ENCODE peak calls at places on chromosomes 3 and 15, in five cellular contexts. One of them, this sample, is unnamed.

GRCh38 chr15:32659340-32659831 is 17.9 kb downstream of the SCG5 start:
- DNase-seq in H1: no peak
- DNase-seq in mesenchymal stem cell: peak; percentile 79
- DNase-seq in H9: no peak
- DNase-seq in neuronal stem cell: no peak
- DNase-seq in this sample: no peak

GRCh38 chr15:25905140-25905539 is 42.0 kb upstream of the ATP10A start:
- DNase-seq in neuronal stem cell: no peak
- DNase-seq in H1: no peak
- DNase-seq in H9: no peak
- DNase-seq in mesenchymal stem cell: no peak
- DNase-seq in this sample: no peak

GRCh38 chr15:75554717-75555116 is 24.4 kb downstream of the PTPN9 start:
- DNase-seq in neuronal stem cell: no peak
- DNase-seq in H9: no peak
- DNase-seq in mesenchymal stem cell: no peak
- DNase-seq in H1: no peak
- DNase-seq in this sample: no peak

GRCh38 chr15:92611995-92612745 is 43.4 kb downstream of the FAM174B start:
- DNase-seq in H9: no peak
- DNase-seq in mesenchymal stem cell: no peak
- DNase-seq in H1: no peak
- DNase-seq in neuronal stem cell: no peak
- DNase-seq in this sample: peak; percentile 42

GRCh38 chr3:43035801-43036340 is 56.8 kb downstream of the GASK1A start:
- DNase-seq in H1: no peak
- DNase-seq in mesenchymal stem cell: no peak
- DNase-seq in H9: no peak
- DNase-seq in neuronal stem cell: no peak
- DNase-seq in this sample: no peak

GRCh38 chr15:42150246-42150970 is 6.0 kb downstream of the PLA2G4F start:
- DNase-seq in H1: no peak
- DNase-seq in neuronal stem cell: no peak
- DNase-seq in H9: no peak
- DNase-seq in mesenchymal stem cell: no peak
- DNase-seq in this sample: no peak

GRCh38 chr15:42921049-42921731 is 612 bp upstream of the TTBK2 start:
- DNase-seq in neuronal stem cell: peak; percentile 12
- DNase-seq in H1: no peak
- DNase-seq in mesenchymal stem cell: peak; percentile 24
- DNase-seq in H9: no peak
- DNase-seq in this sample: peak; percentile 64

GRCh38 chr3:108598375-108598774 is 8.9 kb downstream of the DZIP3 start:
- DNase-seq in neuronal stem cell: no peak
- DNase-seq in H9: no peak
- DNase-seq in H1: no peak
- DNase-seq in mesenchymal stem cell: no peak
- DNase-seq in this sample: no peak

GRCh38 chr3:4322635-4323034 is 19.5 kb downstream of the SETMAR start:
- DNase-seq in neuronal stem cell: no peak
- DNase-seq in H1: no peak
- DNase-seq in H9: no peak
- DNase-seq in mesenchymal stem cell: peak; percentile 69
- DNase-seq in this sample: no peak

GRCh38 chr15:69126054-69126469 is 34.4 kb upstream of the GLCE start:
- DNase-seq in H1: no peak
- DNase-seq in mesenchymal stem cell: peak; percentile 60
- DNase-seq in neuronal stem cell: no peak
- DNase-seq in H9: no peak
- DNase-seq in this sample: peak; percentile 21

GRCh38 chr3:70933105-70933810 is 620.8 kb upstream of the MDFIC2 start:
- DNase-seq in H9: no peak
- DNase-seq in H1: no peak
- DNase-seq in mesenchymal stem cell: no peak
- DNase-seq in neuronal stem cell: no peak
- DNase-seq in this sample: no peak

GRCh38 chr15:69631978-69632377 is 179.4 kb downstream of the RPLP1 start:
- DNase-seq in mesenchymal stem cell: no peak
- DNase-seq in H1: no peak
- DNase-seq in H9: no peak
- DNase-seq in neuronal stem cell: no peak
- DNase-seq in this sample: no peak

GRCh38 chr3:138914870-138915502 is 32.0 kb downstream of the FOXL2 start:
- DNase-seq in H9: no peak
- DNase-seq in H1: no peak
- DNase-seq in neuronal stem cell: no peak
- DNase-seq in mesenchymal stem cell: peak; percentile 56
- DNase-seq in this sample: peak; percentile 73

GRCh38 chr3:4680881-4681300 is 187.7 kb downstream of the ITPR1 start:
- DNase-seq in H9: no peak
- DNase-seq in mesenchymal stem cell: peak; percentile 58
- DNase-seq in neuronal stem cell: no peak
- DNase-seq in H1: no peak
- DNase-seq in this sample: no peak

GRCh38 chr3:189398656-189399055 is 226.9 kb downstream of the TPRG1 start:
- DNase-seq in H9: no peak
- DNase-seq in neuronal stem cell: no peak
- DNase-seq in H1: no peak
- DNase-seq in mesenchymal stem cell: no peak
- DNase-seq in this sample: no peak

GRCh38 chr15:62426387-62426956 is 261.4 kb upstream of the C2CD4B start:
- DNase-seq in mesenchymal stem cell: no peak
- DNase-seq in neuronal stem cell: no peak
- DNase-seq in H1: no peak
- DNase-seq in H9: no peak
- DNase-seq in this sample: no peak

GRCh38 chr3:111749171-111750170 is 109.6 kb upstream of the PHLDB2 start:
- DNase-seq in H9: no peak
- DNase-seq in neuronal stem cell: no peak
- DNase-seq in mesenchymal stem cell: no peak
- DNase-seq in H1: no peak
- DNase-seq in this sample: no peak

GRCh38 chr3:48367201-48367600 is 4.8 kb upstream of the FBXW12 start:
- DNase-seq in mesenchymal stem cell: no peak
- DNase-seq in neuronal stem cell: no peak
- DNase-seq in H9: no peak
- DNase-seq in H1: no peak
- DNase-seq in this sample: no peak

GRCh38 chr15:70111203-70112017 is 13.7 kb upstream of the TLE3 start:
- DNase-seq in H9: peak; percentile 87
- DNase-seq in mesenchymal stem cell: peak; percentile 89
- DNase-seq in H1: peak; percentile 60
- DNase-seq in neuronal stem cell: peak; percentile 93
- DNase-seq in this sample: no peak

GRCh38 chr3:5037828-5038227 is 58.6 kb downstream of the BHLHE40 start:
- DNase-seq in neuronal stem cell: no peak
- DNase-seq in mesenchymal stem cell: no peak
- DNase-seq in H9: no peak
- DNase-seq in H1: no peak
- DNase-seq in this sample: no peak

GRCh38 chr15:25860885-25861866 is 2.0 kb downstream of the ATP10A start:
- DNase-seq in H9: no peak
- DNase-seq in neuronal stem cell: no peak
- DNase-seq in H1: no peak
- DNase-seq in mesenchymal stem cell: no peak
- DNase-seq in this sample: no peak

GRCh38 chr15:45148076-45149059 is 18.6 kb downstream of the DUOX1 start:
- DNase-seq in mesenchymal stem cell: no peak
- DNase-seq in H1: no peak
- DNase-seq in neuronal stem cell: no peak
- DNase-seq in H9: no peak
- DNase-seq in this sample: no peak

GRCh38 chr15:45151998-45152828 is 22.4 kb downstream of the DUOX1 start:
- DNase-seq in H1: no peak
- DNase-seq in neuronal stem cell: no peak
- DNase-seq in mesenchymal stem cell: no peak
- DNase-seq in H9: no peak
- DNase-seq in this sample: no peak

GRCh38 chr15:45150481-45150880 is 20.7 kb downstream of the DUOX1 start:
- DNase-seq in neuronal stem cell: no peak
- DNase-seq in mesenchymal stem cell: no peak
- DNase-seq in H9: no peak
- DNase-seq in H1: no peak
- DNase-seq in this sample: no peak

GRCh38 chr15:45149060-45149459 is 19.3 kb downstream of the DUOX1 start:
- DNase-seq in H1: no peak
- DNase-seq in neuronal stem cell: no peak
- DNase-seq in H9: no peak
- DNase-seq in mesenchymal stem cell: no peak
- DNase-seq in this sample: no peak

DNA sequence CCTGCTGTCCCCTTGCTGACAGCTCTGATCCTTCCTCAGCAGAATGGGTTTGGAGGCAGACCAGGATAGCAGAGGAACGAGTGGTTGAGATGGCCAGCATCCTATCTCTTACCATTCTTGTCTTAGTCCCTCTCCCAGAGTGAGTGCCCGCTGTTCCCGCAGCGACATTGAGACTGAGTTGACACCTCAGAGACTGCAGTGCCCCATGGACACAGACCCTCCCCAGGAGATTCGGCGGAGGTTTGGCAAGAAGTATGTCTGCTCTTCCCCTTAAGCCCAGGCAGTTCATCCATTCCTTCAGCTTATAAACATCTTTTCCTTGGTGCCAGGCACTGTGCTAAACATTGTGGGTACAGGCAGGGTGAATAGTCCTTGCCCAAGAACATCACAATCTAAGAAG is 21.2 kb downstream of the DUOX1 start:
- DNase-seq in H1: no peak
- DNase-seq in mesenchymal stem cell: no peak
- DNase-seq in neuronal stem cell: no peak
- DNase-seq in H9: no peak
- DNase-seq in this sample: no peak
- H2BK12ac ChIP-seq in H1: no peak overlapping the region
- H2BK12ac ChIP-seq in mesenchymal stem cell: no peak overlapping the region
- H2BK12ac ChIP-seq in neuronal stem cell: no peak overlapping the region
- H2BK12ac ChIP-seq in H9: no peak overlapping the region
- H2BK12ac ChIP-seq in this sample: no peak overlapping the region

GRCh38 chr3:22691407-22691806 is 511.7 kb upstream of the UBE2E2 start:
- DNase-seq in H1: peak; percentile 33
- DNase-seq in neuronal stem cell: peak; percentile 27
- DNase-seq in mesenchymal stem cell: no peak
- DNase-seq in H9: peak; percentile 42
- DNase-seq in this sample: no peak
- H2AFZ ChIP-seq in H1: peak overlapping the region; percentile 94
- H2AFZ ChIP-seq in neuronal stem cell: peak overlapping the region; percentile 65
- H2AFZ ChIP-seq in mesenchymal stem cell: no peak overlapping the region
- H2AFZ ChIP-seq in H9: no peak overlapping the region
- H2AFZ ChIP-seq in this sample: no peak overlapping the region

DNA sequence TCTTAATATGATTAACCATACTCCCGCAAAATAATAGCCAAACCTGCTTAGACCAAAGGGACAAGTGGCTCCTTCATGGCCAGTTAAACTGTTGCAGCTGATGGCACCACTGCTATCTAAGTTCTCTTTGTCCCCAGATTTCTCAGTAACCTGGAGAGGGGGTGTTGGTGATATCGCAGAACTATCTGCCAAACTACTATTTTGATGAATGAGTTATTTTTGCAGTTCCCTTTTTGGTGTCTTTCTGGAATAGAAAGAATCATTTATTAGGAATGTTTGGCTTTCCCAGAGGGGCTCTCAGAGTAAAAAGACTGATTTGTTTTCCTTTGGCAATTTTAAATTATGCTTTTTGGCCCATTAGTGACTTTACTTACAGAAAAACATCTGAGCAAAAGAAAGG is 33.0 kb downstream of the CLEC3B start:
- DNase-seq in mesenchymal stem cell: no peak
- DNase-seq in H9: no peak
- DNase-seq in neuronal stem cell: no peak
- DNase-seq in H1: no peak
- DNase-seq in this sample: no peak
- H3K4me2 ChIP-seq in mesenchymal stem cell: no peak overlapping the region
- H3K4me2 ChIP-seq in H9: no peak overlapping the region
- H3K4me2 ChIP-seq in neuronal stem cell: no peak overlapping the region
- H3K4me2 ChIP-seq in H1: no peak overlapping the region
- H3K4me2 ChIP-seq in this sample: no peak overlapping the region

GRCh38 chr3:65168547-65168946 is 480.7 kb upstream of the ADAMTS9 start:
- DNase-seq in H9: no peak
- DNase-seq in neuronal stem cell: no peak
- DNase-seq in mesenchymal stem cell: no peak
- DNase-seq in H1: no peak
- DNase-seq in this sample: no peak

GRCh38 chr3:65170357-65171090 is 482.7 kb upstream of the ADAMTS9 start:
- DNase-seq in neuronal stem cell: no peak
- DNase-seq in mesenchymal stem cell: peak; percentile 87
- DNase-seq in H9: no peak
- DNase-seq in H1: no peak
- DNase-seq in this sample: peak; percentile 21

DNA sequence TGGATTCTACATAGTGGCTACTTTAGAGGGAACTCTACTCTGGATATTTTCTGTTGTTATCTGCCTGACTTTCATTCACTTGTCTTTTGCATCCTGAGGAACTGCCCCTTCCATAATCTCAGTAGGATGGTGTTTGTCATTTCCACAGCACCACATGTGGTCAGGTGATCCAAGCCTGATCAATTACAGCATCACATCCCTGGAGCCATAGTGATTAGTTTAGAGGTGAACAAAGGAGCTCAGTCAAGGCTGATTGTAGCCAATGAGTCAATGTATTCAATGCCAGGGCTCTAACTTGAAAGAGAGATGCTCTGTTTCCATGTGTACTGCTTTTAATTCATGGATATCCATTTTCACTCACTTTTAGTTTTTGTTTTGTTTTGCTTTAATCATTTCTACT is 478.7 kb upstream of the ADAMTS9 start:
- DNase-seq in mesenchymal stem cell: no peak
- DNase-seq in H1: no peak
- DNase-seq in H9: no peak
- DNase-seq in neuronal stem cell: no peak
- DNase-seq in this sample: no peak
- H2BK12ac ChIP-seq in mesenchymal stem cell: no peak overlapping the region
- H2BK12ac ChIP-seq in H1: no peak overlapping the region
- H2BK12ac ChIP-seq in H9: no peak overlapping the region
- H2BK12ac ChIP-seq in neuronal stem cell: no peak overlapping the region
- H2BK12ac ChIP-seq in this sample: no peak overlapping the region

GRCh38 chr3:12967751-12968209 is 105.4 kb downstream of the IQSEC1 start:
- DNase-seq in H9: peak; percentile 96
- DNase-seq in neuronal stem cell: peak; percentile 85
- DNase-seq in H1: peak; percentile 60
- DNase-seq in mesenchymal stem cell: peak; percentile 83
- DNase-seq in this sample: peak; percentile 81
- H2AFZ ChIP-seq in H9: peak overlapping the region; percentile 19
- H2AFZ ChIP-seq in neuronal stem cell: peak overlapping the region; percentile 67
- H2AFZ ChIP-seq in H1: peak overlapping the region; percentile 13
- H2AFZ ChIP-seq in mesenchymal stem cell: peak overlapping the region; percentile 8
- H2AFZ ChIP-seq in this sample: peak overlapping the region; percentile 35

This sample was measured in trophoblast cell.